ENCODE peak calls at places on chromosomes 5 and 9, in four cellular contexts. N is Peyer's patch, P is fibroblast of the aortic adventitia, E is GM12865. X is an unnamed sample.

GRCh38 chr9:133054966-133055365 is 6.8 kb upstream of the CEL start:
- DNase-seq in P (no peak), N (no peak), E (no peak), X (no peak)

GRCh38 chr5:33233013-33233463 is 207.7 kb upstream of the TARS1 start:
- DNase-seq in E (no peak), N (no peak), P (peak; percentile 52), X (no peak)

GRCh38 chr5:85512896-85513295 is 1104.8 kb upstream of the COX7C start:
- DNase-seq in N (no peak), P (no peak), E (no peak), X (no peak)

GRCh38 chr5:37552770-37553719 is 173.9 kb downstream of the WDR70 start:
- DNase-seq in P (peak; percentile 93), N (no peak), E (no peak), X (no peak)

GRCh38 chr5:144205141-144205551 is 34.5 kb downstream of the KCTD16 start:
- DNase-seq in E (no peak), N (no peak), P (peak; percentile 63), X (no peak)

GRCh38 chr9:99000480-99001395 is 57.0 kb downstream of the COL15A1 start:
- DNase-seq in N (no peak), E (peak; percentile 70), P (peak; percentile 87), X (peak; percentile 75)

GRCh38 chr5:35009059-35009458 is 38.7 kb downstream of the AGXT2 start:
- DNase-seq in N (no peak), E (no peak), P (no peak), X (no peak)

GRCh38 chr9:128902351-128903078 is 18.3 kb upstream of the PHYHD1 start:
- DNase-seq in E (peak; percentile 90), P (no peak), N (peak; percentile 80), X (peak; percentile 91)

GRCh38 chr5:69335341-69335975 is 2.9 kb upstream of the CCDC125 start:
- DNase-seq in N (no peak), E (no peak), P (no peak), X (no peak)

GRCh38 chr9:134057751-134058701 is 9.8 kb downstream of the BRD3 start:
- DNase-seq in P (no peak), E (no peak), N (peak; percentile 30), X (no peak)

GRCh38 chr5:34703767-34704324 is 47.7 kb downstream of the RAI14 start:
- DNase-seq in P (no peak), E (no peak), N (no peak), X (no peak)

GRCh38 chr9:36488322-36488838 is 84.3 kb upstream of the MELK start:
- DNase-seq in E (no peak), P (no peak), N (no peak), X (no peak)

GRCh38 chr9:36486454-36486932 is 86.2 kb upstream of the MELK start:
- DNase-seq in N (peak; percentile 56), P (peak; percentile 18), E (peak; percentile 8), X (no peak)

GRCh38 chr9:36486933-36487481 is 85.7 kb upstream of the MELK start:
- DNase-seq in P (no peak), E (peak; percentile 80), N (peak; percentile 73), X (peak; percentile 86)

GRCh38 chr9:36489453-36489852 is 83.2 kb upstream of the MELK start:
- DNase-seq in P (no peak), E (no peak), N (no peak), X (no peak)

DNA sequence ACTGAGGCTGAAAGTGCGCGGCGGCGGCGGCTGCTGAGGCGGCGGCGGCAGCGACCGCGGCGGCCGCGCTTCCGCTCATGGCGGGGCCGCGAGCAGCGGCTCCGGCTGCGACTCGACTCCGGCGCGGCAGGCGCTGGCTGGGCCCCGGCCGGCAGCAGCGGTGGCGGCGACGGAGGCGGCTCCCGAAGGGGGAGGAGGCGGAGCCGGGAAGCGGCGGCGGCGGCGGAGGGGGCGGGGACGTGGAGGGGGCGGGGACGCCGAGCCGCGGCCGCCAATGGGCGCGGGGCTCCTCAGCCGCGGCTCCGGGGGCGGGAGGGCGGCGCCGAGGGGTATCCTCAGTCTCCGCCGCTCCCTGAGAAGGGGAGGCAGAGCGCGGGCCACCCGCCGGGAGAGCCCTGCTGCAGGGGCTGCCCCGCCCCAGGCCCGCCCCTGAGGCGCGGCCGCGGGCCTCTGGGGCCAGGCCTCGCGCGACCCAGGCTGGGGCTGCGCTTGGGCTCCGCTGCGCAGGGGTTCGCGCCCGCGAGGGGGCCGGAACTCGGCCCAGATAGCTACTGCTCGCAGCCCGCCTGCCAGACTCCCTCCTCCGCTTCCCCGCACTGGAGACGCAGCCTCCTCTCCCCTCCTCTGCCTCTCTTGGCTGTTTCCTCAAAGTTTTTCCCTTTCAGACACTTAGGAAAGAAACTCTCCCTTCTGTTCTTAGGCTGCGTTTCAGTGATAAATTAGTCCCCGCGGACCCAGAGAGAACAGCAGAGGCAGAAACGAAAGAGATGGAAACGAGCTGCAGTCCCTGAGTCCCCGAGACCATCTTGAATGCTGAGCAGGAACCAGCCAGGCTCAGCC is 85.0 kb upstream of the MELK start:
- DNase-seq in N (peak; percentile 93), E (peak; percentile 97), P (peak; percentile 86), X (peak; percentile 95)
- TF ChIP-seq CTCF in N (no peak), E (no peak), P (no peak), X (no peak)

DNA sequence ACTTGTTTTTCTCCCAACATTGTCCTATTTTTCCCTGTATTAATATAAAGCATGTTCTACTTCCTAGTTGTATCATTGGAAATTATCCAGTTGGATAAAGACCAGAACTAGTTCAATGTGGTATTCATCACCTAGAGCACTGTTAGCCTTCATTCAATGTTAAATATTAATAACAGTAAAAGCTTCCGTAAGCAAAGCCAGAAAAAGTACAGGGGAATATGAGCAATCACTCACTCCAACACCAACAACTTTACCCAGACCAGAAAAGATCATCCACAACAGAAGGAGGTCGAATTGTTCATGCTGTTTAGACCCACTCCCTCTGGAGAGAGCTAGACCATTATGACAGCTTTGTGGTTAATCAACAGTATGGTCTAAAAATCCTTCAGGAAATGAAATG is 728.4 kb downstream of the MAT2B start:
- DNase-seq in N (no peak), P (peak; percentile 70), E (no peak), X (no peak)
- H3K4me3 ChIP-seq in N (no peak overlapping the region), P (no peak overlapping the region), E (no peak overlapping the region), X (no peak overlapping the region)

GRCh38 chr5:55220433-55221185 is 6.5 kb downstream of the MCIDAS start:
- DNase-seq in P (no peak), E (no peak), N (peak; percentile 60), X (no peak)
- TF ChIP-seq CTCF in P (no peak), E (no peak), N (no peak), X (no peak)

DNA sequence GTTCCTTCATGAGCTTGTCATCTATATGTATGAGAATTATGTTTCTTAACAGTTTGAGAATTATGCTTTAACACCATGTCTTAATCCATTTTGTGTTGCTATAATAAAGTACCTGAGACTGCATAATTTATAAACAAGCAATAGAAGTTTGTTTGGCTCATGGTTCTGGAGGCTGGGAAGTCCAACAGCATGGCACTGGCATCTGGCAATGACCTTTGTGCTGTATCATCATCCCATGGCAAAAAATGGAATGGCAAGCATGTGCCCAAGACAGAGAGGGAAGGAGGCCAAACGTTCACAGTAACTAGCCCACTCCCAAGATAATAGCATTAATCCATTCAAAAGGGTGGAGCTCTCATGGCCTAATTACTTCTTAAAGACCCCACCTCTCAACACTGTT is 67.6 kb downstream of the MTX3 start:
- DNase-seq in N (no peak), E (no peak), P (no peak), X (no peak)
- H3K4me3 ChIP-seq in N (no peak overlapping the region), E (no peak overlapping the region), P (no peak overlapping the region), X (no peak overlapping the region)

GRCh38 chr5:157381746-157382145 is 78.3 kb upstream of the NIPAL4 start:
- DNase-seq in E (no peak), P (no peak), N (no peak), X (no peak)

GRCh38 chr5:157379983-157380382 is 80.0 kb upstream of the NIPAL4 start:
- DNase-seq in P (no peak), N (no peak), E (no peak), X (no peak)

GRCh38 chr5:157383151-157383810 is 76.7 kb upstream of the NIPAL4 start:
- DNase-seq in N (no peak), E (no peak), P (no peak), X (no peak)

DNA sequence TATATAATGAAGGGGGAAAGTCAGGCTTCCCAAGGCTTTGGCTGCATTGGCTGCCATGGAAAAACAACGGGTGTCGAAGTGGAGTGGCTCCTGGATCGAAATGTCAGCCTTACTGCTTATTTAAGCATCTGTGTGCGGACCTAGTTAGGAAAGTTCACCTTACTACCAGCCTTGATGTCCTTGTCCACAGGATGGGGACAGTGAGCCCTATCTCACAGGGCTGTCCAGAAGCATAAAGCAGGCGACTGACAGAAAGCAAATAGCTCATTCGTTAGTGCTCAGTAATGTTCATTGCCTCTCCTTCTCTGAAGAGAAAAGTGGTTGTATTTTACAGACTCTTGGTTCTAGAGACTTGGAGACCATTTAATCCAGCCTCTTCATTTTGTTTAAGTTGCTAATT is 81.5 kb upstream of the NIPAL4 start:
- DNase-seq in N (no peak), E (no peak), P (no peak), X (no peak)
- TF ChIP-seq CTCF in N (no peak), E (no peak), P (no peak), X (no peak)

DNA sequence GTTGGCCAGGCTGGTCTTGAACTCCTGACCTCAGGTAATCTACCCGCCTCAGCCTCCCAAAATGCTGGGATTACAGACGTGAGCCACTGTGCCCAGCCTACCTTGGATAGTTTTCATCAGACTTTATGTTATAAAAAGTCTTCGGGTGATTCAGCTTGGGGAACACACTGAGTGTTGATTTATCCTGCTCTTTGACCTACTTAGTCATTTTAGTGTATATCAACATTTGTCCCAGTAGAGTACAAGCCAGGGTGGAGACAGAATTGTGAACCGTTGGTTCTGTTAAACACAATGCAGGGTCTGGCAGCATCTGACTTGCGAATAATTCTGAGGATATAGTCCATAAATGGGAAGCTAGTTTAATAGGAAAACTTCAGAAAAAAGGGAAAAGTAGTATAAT is 39.7 kb downstream of the NFX1 start:
- DNase-seq in N (no peak), E (no peak), P (peak; percentile 77), X (no peak)
- H3K4me3 ChIP-seq in N (no peak overlapping the region), E (no peak overlapping the region), P (no peak overlapping the region), X (no peak overlapping the region)

DNA sequence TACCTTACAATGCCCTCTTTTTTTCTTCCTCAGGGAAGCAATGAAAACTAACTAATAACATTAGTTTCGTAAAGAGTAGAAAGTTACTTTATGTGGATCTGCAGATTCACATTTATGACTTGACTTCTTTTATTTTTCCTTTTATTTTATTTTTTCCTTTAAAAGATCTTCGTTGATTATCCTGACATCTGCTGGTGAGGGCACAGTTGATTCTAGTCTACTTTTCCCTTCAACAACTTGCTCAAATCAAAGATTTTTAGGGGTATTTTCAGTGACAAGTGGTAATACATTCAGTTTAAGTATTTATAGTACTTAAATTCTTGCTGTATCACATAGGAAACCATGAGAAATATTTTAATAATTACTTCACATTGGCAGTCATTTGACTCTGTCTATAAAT is 4.9 kb downstream of the EDIL3 start:
- DNase-seq in E (no peak), N (no peak), P (peak; percentile 60), X (no peak)
- TF ChIP-seq CTCF in E (no peak), N (no peak), P (peak; percentile 49), X (no peak)

GRCh38 chr5:160291467-160291866 is 20.9 kb downstream of the CCNJL start:
- DNase-seq in P (no peak), N (no peak), E (no peak), X (no peak)
- H3K4me3 ChIP-seq in P (no peak overlapping the region), N (no peak overlapping the region), E (no peak overlapping the region), X (no peak overlapping the region)

GRCh38 chr9:135087489-135087791 is at the start of gene OLFM1:
- DNase-seq in N (peak; percentile 72), P (peak; percentile 45), E (peak; percentile 9), X (no peak)
- TF ChIP-seq CTCF in N (no peak), P (peak; percentile 73), E (no peak), X (no peak)

X was measured in OCI-LY7.